ENCODE peak calls at places on chromosomes 13 and 19, in six cellular contexts. K is T-cell; A is CD8-positive, alpha-beta T cell; G is endothelial cell; M is fibroblast of the aortic adventitia; H is NCI-H82. N is an unnamed sample.

GRCh38 chr13:46523972-46524737 is 28.8 kb upstream of the LRCH1 start:
- DNase-seq in M (peak), H (no peak), A (no peak), G (no peak), K (no peak), N (peak)

GRCh38 chr13:113009743-113010509 is 40.9 kb downstream of the MCF2L start:
- DNase-seq in G (no peak), H (no peak), A (no peak), M (no peak), K (no peak), N (peak)

GRCh38 chr13:44879452-44880058 is 109.7 kb downstream of the NUFIP1 start:
- DNase-seq in G (no peak), A (no peak), H (peak), K (no peak), M (peak), N (peak)

GRCh38 chr19:40256511-40256910 is 28.6 kb downstream of the AKT2 start:
- DNase-seq in G (no peak), H (no peak), M (no peak), A (no peak), K (no peak), N (no peak)

GRCh38 chr13:111895896-111896821 is 170.8 kb upstream of the SOX1 start:
- DNase-seq in M (no peak), K (no peak), A (no peak), G (no peak), H (no peak), N (no peak)

GRCh38 chr13:98215508-98215907 is 38.4 kb upstream of the RNF113B start:
- DNase-seq in G (no peak), K (no peak), M (no peak), H (no peak), A (no peak), N (no peak)

GRCh38 chr19:33214621-33215020 is 11.0 kb downstream of the SLC7A10 start:
- DNase-seq in G (no peak), A (no peak), K (no peak), H (peak), M (peak), N (peak)

GRCh38 chr13:24491853-24492252 is 20.7 kb downstream of the PARP4 start:
- DNase-seq in K (no peak), G (no peak), M (no peak), H (no peak), A (no peak), N (no peak)

GRCh38 chr19:44740351-44740824 is 8.1 kb upstream of the BCL3 start:
- DNase-seq in A (no peak), M (no peak), G (no peak), H (no peak), K (no peak), N (no peak)

GRCh38 chr13:48902421-48902820 is 73.3 kb upstream of the FNDC3A start:
- DNase-seq in M (peak), G (no peak), K (no peak), H (no peak), A (no peak), N (peak)